ENCODE peak calls at places on chromosomes 6 and 20, in six cellular contexts. K is GM12878, U is K562, O is suprapubic skin, X is transverse colon, W is stomach. T is an unnamed sample.

GRCh38 chr6:143060806-143061596 is at the start of gene AIG1:
- DNase-seq in O (peak), U (no peak), K (no peak), W (no peak), X (no peak), T (no peak)

GRCh38 chr6:15479761-15480160 is 183.1 kb downstream of the DTNBP1 start:
- DNase-seq in K (no peak), W (no peak), U (no peak), O (no peak), X (no peak), T (no peak)

GRCh38 chr6:84854801-84855400 is 90.5 kb upstream of the TBX18 start:
- DNase-seq in U (no peak), X (no peak), K (no peak), O (no peak), W (no peak), T (no peak)

GRCh38 chr6:106458021-106458986 is 97.8 kb downstream of the CRYBG1 start:
- DNase-seq in K (no peak), W (no peak), X (no peak), O (no peak), U (no peak), T (no peak)

GRCh38 chr6:14638932-14639875 is 521.6 kb downstream of the CD83 start:
- DNase-seq in X (peak), K (peak), O (no peak), U (no peak), W (no peak), T (no peak)

GRCh38 chr6:130625825-130626500 is 201.2 kb upstream of the SMLR1 start:
- DNase-seq in K (peak), O (no peak), X (no peak), W (no peak), U (no peak), T (no peak)

GRCh38 chr6:143746202-143747119 is 68.7 kb downstream of the PHACTR2 start:
- DNase-seq in U (no peak), W (no peak), K (no peak), O (no peak), X (no peak), T (no peak)

GRCh38 chr20:33092361-33092760 is 12.9 kb downstream of the BPIFB4 start:
- DNase-seq in W (no peak), K (no peak), O (no peak), U (no peak), X (no peak), T (no peak)

GRCh38 chr6:150099953-150100352 is 31.0 kb upstream of the ULBP3 start:
- DNase-seq in W (no peak), O (no peak), U (no peak), K (no peak), X (no peak), T (no peak)

GRCh38 chr20:48194578-48194977 is 409.3 kb upstream of the SULF2 start:
- DNase-seq in K (no peak), X (no peak), O (no peak), U (no peak), W (no peak), T (no peak)

GRCh38 chr6:93416575-93417420 is 2.6 kb downstream of the EPHA7 start:
- DNase-seq in K (no peak), X (peak), W (no peak), O (peak), U (no peak), T (peak)

GRCh38 chr6:33987531-33988021 is 158.3 kb downstream of the GRM4 start:
- DNase-seq in X (peak), W (peak), O (peak), U (no peak), K (no peak), T (no peak)

GRCh38 chr20:9342651-9343050 is 171.7 kb upstream of the LAMP5 start:
- DNase-seq in O (no peak), X (no peak), W (no peak), K (no peak), U (no peak), T (no peak)

GRCh38 chr20:11777861-11778570 is 139.7 kb upstream of the BTBD3 start:
- DNase-seq in O (no peak), W (no peak), X (no peak), U (no peak), K (no peak), T (no peak)

GRCh38 chr6:143647712-143648111 is 30.1 kb upstream of the PHACTR2 start:
- DNase-seq in U (no peak), X (no peak), O (no peak), K (no peak), W (no peak), T (no peak)

GRCh38 chr20:9280654-9281053 is 211.8 kb downstream of the PLCB4 start:
- DNase-seq in K (no peak), U (no peak), W (no peak), O (no peak), X (no peak), T (no peak)

GRCh38 chr20:53294804-53295203 is 298.8 kb downstream of the ZNF217 start:
- DNase-seq in W (no peak), K (no peak), X (no peak), U (no peak), O (no peak), T (no peak)

GRCh38 chr6:21987501-21987957 is 309.3 kb downstream of the PRL start:
- DNase-seq in K (peak), X (peak), W (peak), O (no peak), U (peak), T (peak)

GRCh38 chr20:57514273-57514751 is 10.6 kb downstream of the CTCFL start:
- DNase-seq in U (peak), W (peak), O (peak), K (no peak), X (peak), T (peak)

GRCh38 chr6:97947841-97948240 is 664.8 kb upstream of the MMS22L start:
- DNase-seq in U (no peak), X (no peak), W (peak), O (no peak), K (no peak), T (no peak)

GRCh38 chr6:110055387-110055735 is 77.2 kb downstream of the GPR6 start:
- DNase-seq in K (no peak), O (no peak), W (no peak), U (no peak), X (no peak), T (no peak)

GRCh38 chr6:168994966-168995365 is 258.7 kb downstream of the THBS2 start:
- DNase-seq in K (no peak), X (no peak), O (no peak), U (no peak), W (no peak), T (no peak)

GRCh38 chr6:20542927-20543602 is 8.8 kb downstream of the CDKAL1 start:
- DNase-seq in O (no peak), U (no peak), K (peak), X (no peak), W (no peak), T (no peak)

GRCh38 chr6:18185624-18186023 is 30.4 kb downstream of the KDM1B start:
- DNase-seq in K (no peak), O (no peak), X (no peak), U (no peak), W (no peak), T (no peak)

GRCh38 chr20:59785118-59785959 is 148.1 kb downstream of the SYCP2 start:
- DNase-seq in U (no peak), K (no peak), O (peak), X (no peak), W (no peak), T (peak)

GRCh38 chr6:93474733-93475179 is 55.4 kb upstream of the EPHA7 start:
- DNase-seq in O (no peak), U (no peak), W (no peak), K (no peak), X (peak), T (peak)

GRCh38 chr20:13009682-13010406 is 1.1 kb downstream of the SPTLC3 start:
- DNase-seq in O (no peak), W (no peak), U (no peak), K (peak), X (peak), T (peak)

GRCh38 chr6:93389192-93389591 is 30.2 kb downstream of the EPHA7 start:
- DNase-seq in W (no peak), U (no peak), K (no peak), X (no peak), O (no peak), T (no peak)

GRCh38 chr6:1627884-1628550 is 18.3 kb downstream of the FOXC1 start:
- DNase-seq in U (no peak), O (no peak), K (no peak), W (no peak), X (no peak), T (peak)

GRCh38 chr20:17969884-17970409 is 1.1 kb downstream of the MGME1 start:
- DNase-seq in X (peak), U (peak), W (no peak), K (no peak), O (no peak), T (no peak)

GRCh38 chr6:27205375-27206278 is 41.9 kb upstream of the PRSS16 start:
- DNase-seq in X (no peak), W (no peak), K (no peak), O (no peak), U (peak), T (no peak)

GRCh38 chr6:131995924-131996323 is 44.8 kb upstream of the CCN2 start:
- DNase-seq in O (no peak), W (no peak), U (no peak), X (no peak), K (no peak), T (no peak)

GRCh38 chr20:8854566-8854965 is 214.3 kb upstream of the PLCB4 start:
- DNase-seq in K (no peak), O (no peak), X (peak), W (no peak), U (no peak), T (peak)

GRCh38 chr20:50509923-50510705 is at the start of gene PTPN1:
- DNase-seq in K (peak), O (peak), X (peak), W (peak), U (peak), T (peak)

GRCh38 chr6:156992396-156992795 is 215.2 kb downstream of the ARID1B start:
- DNase-seq in W (no peak), X (no peak), O (no peak), U (no peak), K (no peak), T (no peak)

GRCh38 chr6:13305791-13306190 is 22.5 kb downstream of the TBC1D7 start:
- DNase-seq in K (no peak), O (no peak), U (no peak), X (no peak), W (no peak), T (no peak)
- TF ChIP-seq POLR2A in K (no peak), O (no peak), U (no peak), X (no peak), W (no peak), T (no peak)

GRCh38 chr6:99119109-99120031 is 171.6 kb upstream of the FBXL4 start:
- DNase-seq in X (no peak), U (peak), O (no peak), K (no peak), W (no peak), T (no peak)
- TF ChIP-seq EP300 in X (no peak), U (no peak), O (no peak), K (no peak), W (no peak), T (no peak)

GRCh38 chr6:32187009-32187709 is 2.8 kb downstream of the PBX2 start:
- DNase-seq in O (no peak), W (no peak), U (no peak), X (no peak), K (no peak), T (no peak)
- TF ChIP-seq POLR2AphosphoS5 in O (no peak), W (no peak), U (no peak), X (no peak), K (peak), T (no peak)

GRCh38 chr6:62613920-62614319 is 327.9 kb upstream of the KHDRBS2 start:
- DNase-seq in U (no peak), O (no peak), K (no peak), W (no peak), X (no peak), T (no peak)

GRCh38 chr6:62614442-62614841 is 328.4 kb upstream of the KHDRBS2 start:
- DNase-seq in W (no peak), X (no peak), K (no peak), O (no peak), U (no peak), T (no peak)

GRCh38 chr6:62615366-62616015 is 329.5 kb upstream of the KHDRBS2 start:
- DNase-seq in W (no peak), O (no peak), U (no peak), X (no peak), K (no peak), T (no peak)

DNA sequence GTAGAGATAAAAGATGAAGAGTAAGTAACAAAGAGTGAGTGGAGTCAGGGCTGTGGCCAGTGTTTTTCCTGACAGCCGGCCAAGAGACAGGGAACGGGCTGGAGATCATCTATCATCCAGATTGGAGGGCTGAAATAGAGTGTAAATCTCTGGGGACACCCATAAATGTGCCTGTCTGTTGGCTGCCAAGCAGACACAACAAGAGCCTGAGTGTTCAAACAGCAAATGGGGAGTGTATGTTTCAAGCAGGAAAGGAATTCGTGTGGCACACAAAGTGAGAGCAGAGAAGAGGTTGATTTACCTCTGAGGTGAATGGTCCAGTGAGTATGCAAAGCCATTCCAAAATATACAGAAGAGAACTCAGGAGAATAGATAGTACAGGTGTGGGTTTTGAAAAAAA is 326.5 kb upstream of the KHDRBS2 start:
- DNase-seq in O (no peak), U (no peak), K (no peak), W (no peak), X (no peak), T (no peak)
- TF ChIP-seq POLR2A in O (no peak), U (no peak), K (no peak), W (no peak), X (no peak), T (no peak)

GRCh38 chr6:37759221-37760154 is 60.0 kb upstream of the ZFAND3 start:
- DNase-seq in W (no peak), X (no peak), O (no peak), K (no peak), U (no peak), T (no peak)

GRCh38 chr6:37766717-37767116 is 52.8 kb upstream of the ZFAND3 start:
- DNase-seq in U (no peak), O (no peak), K (no peak), W (no peak), X (no peak), T (no peak)

GRCh38 chr6:37765182-37765780 is 54.2 kb upstream of the ZFAND3 start:
- DNase-seq in K (no peak), O (no peak), W (peak), U (no peak), X (no peak), T (no peak)

GRCh38 chr6:37761872-37762271 is 57.7 kb upstream of the ZFAND3 start:
- DNase-seq in O (no peak), U (no peak), X (no peak), K (no peak), W (peak), T (no peak)

DNA sequence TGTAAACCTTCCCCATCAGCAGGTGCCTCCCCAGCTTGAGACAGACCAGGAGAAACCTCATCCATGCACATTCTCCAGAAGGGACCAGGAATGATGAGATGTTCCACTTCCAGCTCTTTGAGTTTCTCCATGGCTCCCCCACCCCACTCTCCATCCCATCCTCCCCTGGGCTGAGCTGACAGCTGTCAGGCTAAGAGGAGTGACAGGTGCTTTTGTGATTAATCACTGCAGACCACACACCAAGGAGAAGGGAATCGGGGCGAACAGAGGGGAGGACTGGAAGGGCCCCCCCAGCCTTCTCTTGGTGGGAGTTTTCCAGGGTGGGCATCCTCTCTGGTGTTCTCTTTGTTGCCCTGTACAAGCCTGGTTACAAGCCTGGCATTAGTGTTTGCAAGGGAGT is 56.1 kb upstream of the ZFAND3 start:
- DNase-seq in W (no peak), O (no peak), U (no peak), K (no peak), X (no peak), T (no peak)
- TF ChIP-seq EP300 in W (no peak), O (no peak), U (no peak), K (no peak), X (no peak), T (no peak)

GRCh38 chr20:44358776-44359175 is 3.3 kb downstream of the HNF4A start:
- DNase-seq in W (no peak), K (no peak), U (no peak), O (no peak), X (no peak), T (no peak)

GRCh38 chr20:44362466-44362940 is 7.0 kb downstream of the HNF4A start:
- DNase-seq in W (no peak), O (no peak), K (no peak), U (no peak), X (no peak), T (no peak)

GRCh38 chr20:44361021-44361420 is 5.5 kb downstream of the HNF4A start:
- DNase-seq in U (no peak), X (no peak), W (no peak), O (no peak), K (no peak), T (no peak)

GRCh38 chr20:44357555-44358130 is 2.1 kb downstream of the HNF4A start:
- DNase-seq in W (no peak), O (no peak), K (no peak), X (no peak), U (no peak), T (no peak)

GRCh38 chr20:44360221-44360620 is 4.7 kb downstream of the HNF4A start:
- DNase-seq in K (no peak), W (no peak), O (no peak), U (no peak), X (no peak), T (no peak)
- TF ChIP-seq POLR2AphosphoS5 in K (no peak), W (no peak), O (no peak), U (no peak), X (no peak), T (no peak)

GRCh38 chr6:6655805-6656251 is 67.3 kb downstream of the LY86 start:
- DNase-seq in K (no peak), W (no peak), O (no peak), X (no peak), U (no peak), T (no peak)
- TF ChIP-seq POLR2A in K (no peak), W (no peak), O (no peak), X (no peak), U (no peak), T (no peak)

GRCh38 chr6:52931351-52931750 is 21.9 kb upstream of the GSTA3 start:
- DNase-seq in W (no peak), X (no peak), U (no peak), O (no peak), K (no peak), T (no peak)
- TF ChIP-seq EP300 in W (no peak), X (no peak), U (no peak), O (no peak), K (no peak), T (no peak)

DNA sequence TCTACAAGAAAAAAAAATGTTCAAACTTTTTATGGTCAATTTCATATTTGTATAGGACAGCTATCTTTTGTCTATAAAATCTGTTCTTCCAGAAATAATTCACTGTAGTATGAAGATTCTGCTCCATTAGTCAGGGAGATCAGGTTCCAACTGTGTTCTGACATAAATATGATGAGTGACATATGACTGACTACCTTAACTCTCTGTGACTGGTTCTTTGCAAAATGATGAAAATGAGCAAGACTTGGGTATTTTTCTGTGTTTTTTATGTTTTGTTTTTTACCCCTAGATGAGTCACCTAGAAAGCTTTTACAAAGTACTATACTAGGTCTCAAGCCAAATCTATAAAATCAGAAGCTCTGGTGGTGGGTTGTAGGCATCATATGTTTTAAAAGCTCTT is 229.6 kb downstream of the MMUT start:
- DNase-seq in U (no peak), O (no peak), X (no peak), K (no peak), W (no peak), T (no peak)
- TF ChIP-seq POLR2AphosphoS5 in U (no peak), O (no peak), X (no peak), K (no peak), W (no peak), T (no peak)

GRCh38 chr6:83192871-83193746 is at the start of the genes PGM3 and RWDD2A:
- DNase-seq in O (peak), U (peak), X (peak), W (peak), K (peak), T (peak)
- TF ChIP-seq POLR2A in O (no peak), U (peak), X (peak), W (no peak), K (peak), T (peak)

T was measured in sigmoid colon.